ENCODE peak calls at places on chromosomes 5 and 9, in ten cellular contexts. W is ovary; Z is CD8-positive, alpha-beta T cell; F is GM20000; O is hepatocyte; T is mucosa of descending colon; P is coronary artery; C is H1; B is left ventricle myocardium inferior; K is B cell. D is an unnamed sample.

GRCh38 chr9:25964239-25964638 is 286.0 kb upstream of the TUSC1 start:
- DNase-seq in W (no peak), P (no peak), C (peak), T (no peak), O (peak), Z (no peak), F (peak), K (no peak), B (no peak), D (peak)

GRCh38 chr5:39376293-39376714 is 12.0 kb upstream of the C9 start:
- DNase-seq in T (no peak), F (peak), W (peak), P (no peak), Z (no peak), B (no peak), O (peak), C (peak), K (no peak), D (peak)

GRCh38 chr9:101791938-101792337 is 53.5 kb upstream of the GRIN3A start:
- DNase-seq in K (no peak), F (no peak), C (peak), B (no peak), P (no peak), Z (no peak), W (no peak), T (peak), O (peak), D (peak)

GRCh38 chr9:105890046-105890822 is 195.9 kb downstream of the TMEM38B start:
- DNase-seq in C (no peak), Z (no peak), P (no peak), O (no peak), W (no peak), B (no peak), F (no peak), K (no peak), T (no peak), D (no peak)

GRCh38 chr5:83096660-83097334 is 19.4 kb downstream of the XRCC4 start:
- DNase-seq in O (no peak), C (no peak), B (no peak), W (no peak), T (no peak), K (no peak), P (no peak), F (no peak), Z (no peak), D (no peak)

GRCh38 chr9:117413346-117414219 is 1.3 kb downstream of the ASTN2 start:
- DNase-seq in F (peak), C (peak), O (peak), Z (no peak), K (no peak), B (no peak), P (no peak), T (no peak), W (no peak), D (peak)

GRCh38 chr9:70255521-70255920 is 3.3 kb upstream of the SMC5 start:
- DNase-seq in W (no peak), Z (no peak), F (no peak), P (no peak), T (no peak), K (no peak), C (no peak), O (no peak), B (no peak), D (no peak)

GRCh38 chr5:5512496-5512895 is 90.0 kb downstream of the ICE1 start:
- DNase-seq in B (no peak), K (no peak), C (no peak), T (no peak), Z (no peak), O (no peak), W (no peak), F (no peak), P (no peak), D (no peak)

GRCh38 chr9:13569706-13570423 is 290.4 kb upstream of the MPDZ start:
- DNase-seq in T (no peak), F (no peak), W (no peak), P (no peak), B (no peak), O (no peak), K (no peak), Z (no peak), C (no peak), D (no peak)

GRCh38 chr5:134584662-134585061 is 48.0 kb downstream of the SAR1B start:
- DNase-seq in F (no peak), O (no peak), P (peak), C (no peak), Z (no peak), B (no peak), K (no peak), T (peak), W (no peak), D (no peak)

GRCh38 chr9:120308495-120308894 is 271.5 kb downstream of the CDK5RAP2 start:
- DNase-seq in K (no peak), Z (no peak), O (no peak), F (no peak), B (no peak), T (no peak), C (no peak), P (no peak), W (no peak), D (no peak)

GRCh38 chr9:7549261-7549660 is 250.3 kb downstream of the DMAC1 start:
- DNase-seq in Z (no peak), T (no peak), C (peak), K (no peak), O (peak), P (no peak), F (no peak), W (peak), B (peak), D (peak)

GRCh38 chr5:67268233-67269011 is 71.8 kb upstream of the CD180 start:
- DNase-seq in P (peak), F (no peak), C (no peak), W (peak), Z (no peak), O (peak), T (peak), B (peak), K (no peak), D (peak)

GRCh38 chr9:113461943-113462342 is 1.6 kb upstream of the RGS3 start:
- DNase-seq in W (no peak), T (no peak), Z (no peak), O (no peak), F (no peak), C (no peak), P (peak), K (no peak), B (no peak), D (no peak)

GRCh38 chr9:133787749-133788015 is 49.5 kb upstream of the SARDH start:
- DNase-seq in W (no peak), B (peak), P (no peak), T (peak), F (peak), C (peak), K (peak), O (peak), Z (no peak), D (peak)

GRCh38 chr5:139644646-139645494 is 3.3 kb upstream of the CXXC5 start:
- DNase-seq in Z (no peak), P (no peak), B (no peak), C (no peak), F (no peak), K (peak), T (peak), O (no peak), W (no peak), D (no peak)

GRCh38 chr9:25472085-25472607 is 206.1 kb downstream of the TUSC1 start:
- DNase-seq in Z (no peak), P (no peak), T (no peak), C (no peak), K (no peak), W (no peak), O (no peak), B (no peak), F (no peak), D (no peak)

GRCh38 chr5:141878186-141878770 is at the start of gene PCDH1:
- DNase-seq in Z (no peak), T (peak), C (no peak), F (peak), W (no peak), P (peak), K (no peak), B (peak), O (peak), D (peak)

GRCh38 chr9:134690946-134691694 is 49.5 kb downstream of the COL5A1 start:
- DNase-seq in F (no peak), T (no peak), P (no peak), C (no peak), W (peak), K (no peak), B (peak), O (no peak), Z (no peak), D (peak)

GRCh38 chr9:10079284-10079964 is 533.4 kb downstream of the PTPRD start:
- DNase-seq in F (no peak), O (no peak), W (no peak), K (no peak), C (no peak), P (no peak), B (no peak), T (no peak), Z (no peak), D (no peak)

GRCh38 chr5:161399996-161400562 is 146.4 kb downstream of the GABRB2 start:
- DNase-seq in K (no peak), F (no peak), C (no peak), Z (no peak), O (no peak), T (no peak), W (no peak), P (no peak), B (no peak), D (no peak)

GRCh38 chr5:54876-55569 is 36.9 kb upstream of the PLEKHG4B start:
- DNase-seq in K (no peak), Z (no peak), P (no peak), B (no peak), T (no peak), O (no peak), W (no peak), C (no peak), F (no peak), D (no peak)

GRCh38 chr5:143473481-143473880 is 70.0 kb upstream of the NR3C1 start:
- DNase-seq in P (no peak), Z (no peak), O (no peak), W (no peak), T (no peak), K (no peak), C (no peak), B (no peak), F (no peak), D (no peak)

GRCh38 chr5:1055896-1056610 is 47.5 kb downstream of the NKD2 start:
- DNase-seq in O (no peak), T (no peak), B (peak), W (peak), Z (no peak), P (no peak), K (no peak), C (no peak), F (no peak), D (peak)

GRCh38 chr9:134564431-134565170 is 77.0 kb upstream of the COL5A1 start:
- DNase-seq in K (no peak), C (peak), B (no peak), F (no peak), Z (no peak), W (peak), P (peak), O (peak), T (no peak), D (no peak)

GRCh38 chr9:126463426-126463825 is 136.8 kb downstream of the MVB12B start:
- DNase-seq in Z (no peak), K (no peak), C (no peak), B (no peak), W (no peak), O (no peak), P (peak), F (no peak), T (no peak), D (no peak)

GRCh38 chr5:56490971-56491468 is 257.9 kb upstream of the ANKRD55 start:
- DNase-seq in O (peak), B (no peak), F (no peak), W (no peak), P (no peak), K (no peak), T (no peak), Z (no peak), C (no peak), D (no peak)

GRCh38 chr5:143308726-143309125 is 94.8 kb downstream of the NR3C1 start:
- DNase-seq in C (no peak), P (no peak), Z (no peak), O (no peak), B (no peak), W (no peak), K (no peak), F (no peak), T (no peak), D (no peak)

DNA sequence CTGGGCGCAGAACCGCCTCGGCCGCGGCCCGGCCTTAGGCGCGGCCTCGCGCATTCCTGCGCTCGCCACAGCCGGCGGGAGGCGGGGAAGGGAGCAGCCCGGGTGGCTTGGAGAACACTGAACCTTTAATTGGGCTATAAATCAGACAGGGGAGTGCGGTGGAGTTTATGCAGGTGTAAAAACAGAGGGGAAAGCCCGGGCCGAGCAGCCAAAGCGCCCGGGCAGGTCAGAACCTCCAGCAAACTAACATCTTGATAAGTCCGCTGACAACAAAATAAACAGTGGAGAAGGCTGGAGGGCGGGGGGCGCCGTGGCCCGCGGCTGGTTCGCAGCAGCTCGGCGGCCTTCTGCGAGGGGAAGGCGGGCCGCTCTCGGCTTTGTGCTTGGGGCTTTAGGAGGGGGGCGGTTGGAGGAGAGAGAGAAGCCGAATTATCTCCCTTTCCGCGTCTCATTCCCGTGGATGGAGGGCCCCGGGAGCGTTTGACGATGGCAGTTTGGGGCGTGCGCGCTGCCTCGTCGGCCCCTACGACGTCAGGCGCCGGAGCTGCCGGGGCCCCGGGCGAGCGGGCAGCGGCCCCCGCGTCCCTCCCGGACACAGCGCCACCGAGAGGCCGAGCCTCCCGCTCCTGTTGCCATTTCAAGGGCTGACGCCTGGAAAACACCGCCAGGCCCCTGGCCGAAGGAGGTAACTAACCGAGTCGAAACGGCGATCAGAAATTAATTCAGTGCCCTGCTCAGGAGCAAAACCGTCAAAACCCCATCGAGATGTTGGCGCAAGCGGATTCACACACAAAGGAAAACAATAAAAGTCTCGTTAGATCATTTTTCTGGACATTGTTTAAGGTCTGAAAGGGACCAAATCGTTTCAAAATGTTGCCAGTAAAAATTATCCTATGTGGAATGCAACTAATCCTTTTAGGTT is 11.2 kb downstream of the FOXD1 start:
- DNase-seq in Z (no peak), T (peak), W (no peak), O (peak), F (peak), C (peak), B (no peak), P (no peak), K (no peak), D (peak)
- TF ChIP-seq CTCF in Z (no peak), T (no peak), W (no peak), O (peak), F (peak), C (peak), B (no peak), P (no peak), K (no peak), D (peak)

GRCh38 chr5:151222054-151222768 is 1.7 kb downstream of the CCDC69 start:
- DNase-seq in K (no peak), F (no peak), B (no peak), W (no peak), P (no peak), Z (no peak), O (no peak), C (no peak), T (no peak), D (no peak)

GRCh38 chr5:151221574-151221973 is 2.3 kb downstream of the CCDC69 start:
- DNase-seq in F (no peak), W (no peak), B (no peak), Z (no peak), K (no peak), C (no peak), O (no peak), P (no peak), T (no peak), D (no peak)

GRCh38 chr5:151219138-151219537 is 4.8 kb downstream of the CCDC69 start:
- DNase-seq in C (no peak), W (no peak), P (no peak), B (no peak), K (no peak), F (no peak), Z (no peak), O (no peak), T (no peak), D (no peak)

GRCh38 chr5:151218177-151218576 is 5.7 kb downstream of the CCDC69 start:
- DNase-seq in B (no peak), W (no peak), C (no peak), K (no peak), O (no peak), T (no peak), P (no peak), F (no peak), Z (no peak), D (no peak)

DNA sequence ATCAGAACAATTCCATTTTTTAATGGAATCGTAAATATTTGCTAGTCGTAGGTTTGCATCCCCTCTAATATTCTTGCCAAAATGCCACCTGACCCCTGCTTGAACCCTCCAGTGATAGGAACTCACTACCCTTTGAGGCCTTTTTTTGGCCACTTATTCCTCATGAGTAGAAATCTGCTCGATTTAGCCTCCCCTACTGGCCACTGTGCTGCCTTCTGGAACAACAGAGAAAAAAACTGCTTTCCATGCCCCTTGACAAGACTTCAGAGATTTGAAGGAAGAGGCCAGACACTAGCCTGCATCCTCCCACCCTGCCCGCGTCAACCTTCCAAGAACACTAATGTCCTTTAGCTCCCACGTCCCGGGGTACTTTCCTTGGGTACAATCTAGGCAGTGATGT is 4.1 kb downstream of the CCDC69 start:
- DNase-seq in B (no peak), F (no peak), T (no peak), K (no peak), P (no peak), O (no peak), Z (no peak), W (no peak), C (no peak), D (no peak)
- TF ChIP-seq CTCF in B (peak), F (peak), T (no peak), K (no peak), P (no peak), O (no peak), Z (no peak), W (no peak), C (peak), D (no peak)

GRCh38 chr5:69048233-69048632 is 45.6 kb upstream of the SLC30A5 start:
- DNase-seq in W (no peak), P (no peak), K (no peak), C (no peak), O (no peak), T (no peak), F (no peak), B (no peak), Z (no peak), D (no peak)
- TF ChIP-seq CTCF in W (no peak), P (no peak), K (no peak), C (peak), O (peak), T (no peak), F (peak), B (peak), Z (no peak), D (no peak)

DNA sequence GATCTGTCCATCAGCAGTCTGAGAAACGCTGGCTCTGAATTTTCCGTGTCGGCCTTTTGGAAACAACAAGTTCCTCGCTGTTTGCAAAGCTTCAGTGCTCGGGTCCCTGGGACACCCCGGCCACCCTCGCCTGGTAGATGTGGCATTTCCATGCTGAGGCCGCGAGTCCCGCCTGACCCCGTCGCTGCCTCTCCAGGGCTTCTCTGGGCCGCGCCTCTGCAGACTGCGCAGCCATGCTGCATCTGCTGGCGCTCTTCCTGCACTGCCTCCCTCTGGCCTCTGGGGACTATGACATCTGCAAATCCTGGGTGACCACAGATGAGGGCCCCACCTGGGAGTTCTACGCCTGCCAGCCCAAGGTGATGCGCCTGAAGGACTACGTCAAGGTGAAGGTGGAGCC is 4.7 kb downstream of the NTNG2 start:
- DNase-seq in Z (no peak), B (no peak), F (no peak), K (no peak), O (peak), C (no peak), T (no peak), W (no peak), P (no peak), D (no peak)
- TF ChIP-seq CTCF in Z (no peak), B (no peak), F (no peak), K (peak), O (peak), C (peak), T (no peak), W (no peak), P (no peak), D (peak)

DNA sequence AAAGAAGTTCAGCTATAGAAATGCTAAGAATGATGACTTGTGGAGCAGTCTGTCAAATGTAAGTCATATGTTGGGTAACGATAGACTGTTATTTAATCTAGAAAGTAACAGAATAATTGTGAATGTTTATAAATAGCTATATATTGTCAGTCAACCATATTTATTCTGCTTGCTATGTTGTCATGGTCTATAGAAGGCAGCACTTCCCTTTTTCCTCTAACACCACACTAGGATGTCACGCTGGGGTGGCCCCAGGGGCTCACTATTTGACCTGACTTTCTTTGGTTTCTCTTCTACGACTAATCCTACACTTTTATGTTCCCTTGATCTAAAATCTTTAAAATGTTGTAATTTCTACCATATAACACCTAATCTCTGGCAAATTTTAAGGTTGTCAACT is 20.5 kb downstream of the ERAP2 start:
- DNase-seq in O (no peak), C (no peak), W (no peak), K (peak), P (no peak), T (no peak), B (no peak), Z (no peak), F (peak), D (no peak)
- TF ChIP-seq CTCF in O (no peak), C (no peak), W (no peak), K (no peak), P (no peak), T (no peak), B (no peak), Z (no peak), F (no peak), D (no peak)

GRCh38 chr9:103789686-103790085 is 304.4 kb upstream of the SMC2 start:
- DNase-seq in B (no peak), P (no peak), F (peak), C (no peak), O (peak), K (no peak), T (no peak), Z (no peak), W (no peak), D (no peak)
- TF ChIP-seq CTCF in B (peak), P (no peak), F (peak), C (peak), O (peak), K (peak), T (no peak), Z (no peak), W (no peak), D (peak)

D was measured in glutamatergic neuron.